ENCODE peak calls at places on chromosomes 1 and 21, in six cellular contexts. Y is aorta, C is pancreas, R is astrocyte of the hippocampus, N is ovary, A is foreskin fibroblast. J is an unnamed sample.

GRCh38 chr1:48206371-48206770 is 16.1 kb upstream of the SLC5A9 start:
- DNase-seq in N (no peak), A (no peak), C (no peak), Y (no peak), R (no peak), J (no peak)

GRCh38 chr1:174018565-174018964 is 3.6 kb downstream of the RC3H1 start:
- DNase-seq in A (no peak), Y (no peak), R (no peak), N (no peak), C (no peak), J (no peak)

GRCh38 chr21:46675595-46676280 is 40.3 kb downstream of the PRMT2 start:
- DNase-seq in R (no peak), C (no peak), A (no peak), Y (no peak), N (no peak), J (no peak)

GRCh38 chr1:223076382-223076781 is 66.7 kb downstream of the TLR5 start:
- DNase-seq in Y (no peak), R (no peak), N (no peak), C (no peak), A (no peak), J (no peak)

GRCh38 chr1:47924649-47925048 is 72.5 kb downstream of the TRABD2B start:
- DNase-seq in R (no peak), A (no peak), Y (no peak), C (no peak), N (no peak), J (no peak)

GRCh38 chr1:216960716-216961115 is 237.5 kb upstream of the ESRRG start:
- DNase-seq in A (no peak), N (no peak), R (no peak), C (no peak), Y (no peak), J (no peak)

GRCh38 chr1:153344718-153345025 is 4.0 kb downstream of the PGLYRP4 start:
- DNase-seq in Y (no peak), R (no peak), C (no peak), N (no peak), A (no peak), J (no peak)

GRCh38 chr1:223542831-223543230 is 122.7 kb downstream of the CAPN8 start:
- DNase-seq in N (no peak), Y (no peak), C (no peak), R (no peak), A (no peak), J (no peak)

GRCh38 chr1:100455478-100456072 is 82.4 kb upstream of the GPR88 start:
- DNase-seq in Y (no peak), N (no peak), C (no peak), R (no peak), A (no peak), J (peak)